ENCODE peak calls at places on chromosomes 3 and 15, in eight cellular contexts. O is PC-3, I is GM23338, R is brain microvascular endothelial cell, E is activated B cell treated with CpG ODN at 0.5 μM for 24 hours, K is A549, N is Peyer's patch, B is AG04450. S is an unnamed sample.
A peak's percentile ranks its signal among the peaks of the same experiment; 100 is the strongest.

GRCh38 chr3:142785996-142786395 is 62.2 kb downstream of the TRPC1 start:
- DNase-seq in O (no peak), I (no peak), R (no peak), E (no peak), K (no peak), N (no peak), B (no peak), S (no peak)

GRCh38 chr3:41693799-41694198 is 268.1 kb downstream of the ULK4 start:
- DNase-seq in O (no peak), I (no peak), R (no peak), E (no peak), K (no peak), N (no peak), B (no peak), S (no peak)

GRCh38 chr15:67941643-67942315 is 101.9 kb upstream of the RNU6-1 start:
- DNase-seq in O (peak; percentile 85), I (no peak), R (no peak), E (no peak), K (no peak), N (no peak), B (no peak), S (no peak)

GRCh38 chr15:81027200-81027599 is 26.5 kb downstream of the TLNRD1 start:
- DNase-seq in O (no peak), I (no peak), R (no peak), E (no peak), K (no peak), N (no peak), B (no peak), S (no peak)

GRCh38 chr3:87268646-87269211 is 7.7 kb downstream of the POU1F1 start:
- DNase-seq in O (no peak), I (no peak), R (peak; percentile 53), E (no peak), K (no peak), N (no peak), B (no peak), S (no peak)

GRCh38 chr15:57235865-57236264 is 140.4 kb upstream of the CGNL1 start:
- DNase-seq in O (no peak), I (peak; percentile 67), R (peak; percentile 88), E (no peak), K (no peak), N (no peak), B (peak; percentile 70), S (no peak)

GRCh38 chr3:127486337-127486944 is 104.1 kb downstream of the TPRA1 start:
- DNase-seq in O (no peak), I (no peak), R (no peak), E (no peak), K (no peak), N (no peak), B (no peak), S (no peak)

GRCh38 chr3:5254281-5255048 is 67.0 kb downstream of the EDEM1 start:
- DNase-seq in O (no peak), I (no peak), R (no peak), E (no peak), K (no peak), N (no peak), B (no peak), S (no peak)

GRCh38 chr3:81910244-81910852 is 148.9 kb upstream of the GBE1 start:
- DNase-seq in O (peak; percentile 69), I (peak; percentile 76), R (peak; percentile 8), E (no peak), K (peak; percentile 3), N (no peak), B (no peak), S (no peak)

GRCh38 chr15:98547741-98548166 is 100.6 kb upstream of the IGF1R start:
- DNase-seq in O (no peak), I (peak; percentile 62), R (peak; percentile 6), E (no peak), K (no peak), N (no peak), B (no peak), S (no peak)

GRCh38 chr3:45644467-45645201 is 44.6 kb upstream of the SACM1L start:
- DNase-seq in O (peak; percentile 91), I (no peak), R (peak; percentile 86), E (no peak), K (peak; percentile 60), N (no peak), B (peak; percentile 67), S (no peak)

DNA sequence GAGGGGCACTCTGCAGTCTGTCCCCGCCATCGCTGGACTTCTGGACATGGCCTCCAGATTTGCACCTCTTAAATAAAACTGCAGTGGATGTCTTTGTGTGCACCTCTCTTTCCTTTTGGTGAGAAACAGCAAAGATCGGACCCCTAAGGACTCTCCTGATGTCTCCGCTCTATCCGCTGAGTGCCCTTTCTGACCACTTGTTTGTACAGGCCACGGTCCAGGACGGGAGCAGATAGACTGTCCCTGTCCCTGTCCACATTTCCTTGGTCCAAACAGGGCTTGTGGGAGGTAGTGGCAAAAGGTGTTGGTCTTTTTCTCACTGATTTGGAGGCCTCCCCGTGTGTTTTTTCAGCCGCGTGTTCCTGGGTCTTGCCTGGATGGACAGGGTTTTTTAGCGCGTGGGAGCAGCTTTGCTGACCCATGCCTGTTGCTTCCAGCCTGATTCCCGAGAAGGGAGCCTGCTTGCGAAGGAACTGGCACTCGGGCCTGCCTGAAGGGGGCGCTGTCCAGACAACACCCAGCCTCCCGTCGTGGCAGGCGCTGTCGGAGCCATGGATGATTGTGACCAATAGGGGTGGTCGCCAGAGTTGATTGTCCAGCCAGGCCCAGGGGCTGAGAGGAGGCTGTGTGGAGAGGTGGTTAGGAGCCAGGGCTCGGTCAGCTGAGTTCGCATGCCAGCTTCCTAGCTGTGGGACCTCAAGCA is 13.2 kb upstream of the STAB1 start:
- DNase-seq in O (no peak), I (peak; percentile 89), R (no peak), E (no peak), K (peak; percentile 12), N (no peak), B (no peak), S (no peak)
- TF ChIP-seq CTCF in O (peak; percentile 66), I (peak; percentile 88), R (peak; percentile 66), E (no peak), K (no peak), N (no peak), B (peak; percentile 45), S (peak; percentile 32)

DNA sequence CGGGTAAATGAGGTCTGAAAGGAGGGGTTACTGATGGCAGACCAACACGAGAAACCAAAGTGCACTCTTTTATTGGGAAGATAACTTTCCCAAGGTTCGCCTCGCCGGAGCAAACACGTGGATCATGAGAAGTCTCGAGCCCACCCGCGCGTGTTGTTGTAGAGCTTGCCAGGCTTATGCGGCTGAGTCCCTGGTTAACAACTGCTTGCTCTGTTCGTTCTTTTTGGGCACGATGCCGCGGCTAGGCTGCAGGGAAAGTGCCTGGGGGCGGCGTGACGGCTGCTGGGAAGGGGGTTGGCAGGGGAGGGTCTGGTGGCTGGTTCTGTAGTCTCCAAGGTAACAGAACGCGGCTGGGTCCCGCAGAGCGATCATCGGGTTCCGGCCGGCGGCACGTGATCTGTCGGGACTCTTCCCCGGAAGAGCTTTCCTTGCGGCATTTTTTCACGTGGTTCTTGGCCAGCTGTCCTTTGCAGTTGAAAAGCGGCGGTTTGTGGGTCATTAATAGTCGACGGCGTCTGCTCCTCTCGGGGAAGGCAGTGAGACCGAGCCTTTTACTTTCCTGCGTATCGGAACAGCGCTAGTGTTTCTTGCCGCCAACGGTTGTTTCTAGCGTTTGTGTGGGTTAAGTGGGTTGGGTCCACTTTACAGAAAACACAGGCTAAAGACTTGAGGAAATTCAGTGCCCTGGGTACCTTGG is 1.5 kb downstream of the MGA start:
- DNase-seq in O (peak; percentile 77), I (peak; percentile 95), R (peak; percentile 56), E (peak; percentile 64), K (peak; percentile 48), N (peak; percentile 82), B (peak; percentile 39), S (peak; percentile 70)
- TF ChIP-seq CTCF in O (no peak), I (no peak), R (no peak), E (no peak), K (no peak), N (no peak), B (no peak), S (no peak)

GRCh38 chr3:122301063-122301462 is 24.0 kb upstream of the CSTA start:
- DNase-seq in O (no peak), I (no peak), R (no peak), E (no peak), K (no peak), N (no peak), B (no peak), S (no peak)

GRCh38 chr3:122299222-122299621 is 25.8 kb upstream of the CSTA start:
- DNase-seq in O (no peak), I (no peak), R (no peak), E (no peak), K (no peak), N (no peak), B (no peak), S (no peak)

GRCh38 chr3:122295286-122295685 is 29.8 kb upstream of the CSTA start:
- DNase-seq in O (peak; percentile 18), I (no peak), R (no peak), E (no peak), K (no peak), N (no peak), B (no peak), S (no peak)

GRCh38 chr3:122298239-122298638 is 26.8 kb upstream of the CSTA start:
- DNase-seq in O (peak; percentile 13), I (no peak), R (no peak), E (no peak), K (no peak), N (no peak), B (no peak), S (no peak)

GRCh38 chr3:122299872-122300460 is 25.1 kb upstream of the CSTA start:
- DNase-seq in O (peak; percentile 82), I (peak; percentile 75), R (peak; percentile 47), E (no peak), K (peak; percentile 19), N (no peak), B (no peak), S (no peak)
- TF ChIP-seq CTCF in O (peak; percentile 70), I (peak; percentile 73), R (peak; percentile 64), E (no peak), K (peak; percentile 55), N (peak; percentile 73), B (peak; percentile 60), S (peak; percentile 63)

DNA sequence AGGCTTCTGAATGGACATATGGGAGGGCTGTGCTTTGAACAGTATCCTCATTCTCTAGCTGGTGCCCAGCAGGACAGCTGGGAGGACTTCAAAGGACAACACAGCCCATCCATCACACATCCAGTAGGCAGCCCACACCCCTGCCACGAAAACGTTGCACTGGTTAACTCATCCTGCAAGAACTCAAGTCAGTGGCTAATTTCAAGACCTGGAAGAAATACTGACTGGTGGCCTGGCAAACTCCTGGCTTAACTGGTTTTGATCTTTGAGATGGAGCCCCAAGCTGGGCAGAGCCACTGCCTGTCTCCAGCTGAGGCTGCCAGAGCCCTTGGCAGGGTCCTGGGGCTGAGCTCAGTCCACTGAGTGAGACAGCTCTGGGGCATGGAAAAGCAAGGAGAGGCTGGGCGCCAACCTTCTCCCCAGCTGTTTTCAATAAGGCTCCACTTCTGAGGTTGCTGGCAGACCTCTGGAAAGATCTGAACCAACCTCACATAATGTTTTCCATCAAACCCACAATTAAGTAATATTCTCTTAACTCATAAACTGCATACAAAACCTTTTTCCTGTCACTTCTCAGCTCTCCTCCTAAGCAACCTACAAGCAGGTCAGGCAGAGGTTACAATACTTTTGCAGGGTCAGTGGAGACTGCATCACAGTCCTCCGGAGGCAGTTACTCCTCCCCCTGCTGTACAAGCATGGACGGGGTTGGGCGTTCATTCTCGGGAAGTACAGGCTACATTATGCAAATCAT is 110.3 kb downstream of the MYLK start:
- DNase-seq in O (no peak), I (no peak), R (no peak), E (no peak), K (no peak), N (no peak), B (peak; percentile 44), S (no peak)
- TF ChIP-seq CTCF in O (no peak), I (no peak), R (no peak), E (no peak), K (no peak), N (no peak), B (peak; percentile 26), S (no peak)

S was measured in natural killer cell.